ENCODE peak calls at places on chromosomes 4 and X, in five cellular contexts. One of them, this sample, is unnamed.

GRCh38 chrX:134753185-134754008 is 95.1 kb upstream of the PLAC1 start:
- DNase-seq in adipocyte: peak; percentile 49
- DNase-seq in H7: no peak
- DNase-seq in astrocyte of the spinal cord: peak; percentile 50
- DNase-seq in LNCaP clone FGC: no peak
- DNase-seq in this sample: no peak

GRCh38 chr4:126938023-126938422 is 694.7 kb upstream of the INTU start:
- DNase-seq in LNCaP clone FGC: no peak
- DNase-seq in adipocyte: no peak
- DNase-seq in H7: no peak
- DNase-seq in astrocyte of the spinal cord: no peak
- DNase-seq in this sample: no peak

GRCh38 chr4:91961504-91961903 is 342.3 kb upstream of the GRID2 start:
- DNase-seq in astrocyte of the spinal cord: peak; percentile 22
- DNase-seq in H7: no peak
- DNase-seq in LNCaP clone FGC: no peak
- DNase-seq in adipocyte: peak; percentile 44
- DNase-seq in this sample: no peak

GRCh38 chrX:40845331-40845911 is 110.1 kb upstream of the MED14 start:
- DNase-seq in astrocyte of the spinal cord: peak; percentile 94
- DNase-seq in adipocyte: peak; percentile 83
- DNase-seq in LNCaP clone FGC: no peak
- DNase-seq in H7: peak; percentile 56
- DNase-seq in this sample: peak; percentile 30

GRCh38 chr4:159428975-159429692 is 326.3 kb downstream of the RAPGEF2 start:
- DNase-seq in LNCaP clone FGC: no peak
- DNase-seq in H7: no peak
- DNase-seq in adipocyte: no peak
- DNase-seq in astrocyte of the spinal cord: no peak
- DNase-seq in this sample: no peak

GRCh38 chr4:71186566-71187398 is 152.0 kb upstream of the SLC4A4 start:
- DNase-seq in H7: peak; percentile 93
- DNase-seq in astrocyte of the spinal cord: peak; percentile 61
- DNase-seq in adipocyte: peak; percentile 91
- DNase-seq in LNCaP clone FGC: no peak
- DNase-seq in this sample: peak; percentile 79

GRCh38 chr4:88818650-88819470 is 121.2 kb upstream of the NAP1L5 start:
- DNase-seq in H7: peak; percentile 8
- DNase-seq in LNCaP clone FGC: peak; percentile 92
- DNase-seq in adipocyte: peak; percentile 60
- DNase-seq in astrocyte of the spinal cord: peak; percentile 63
- DNase-seq in this sample: peak; percentile 59

GRCh38 chrX:120517936-120518335 is 42.8 kb downstream of the CUL4B start:
- DNase-seq in H7: no peak
- DNase-seq in adipocyte: peak; percentile 63
- DNase-seq in LNCaP clone FGC: no peak
- DNase-seq in astrocyte of the spinal cord: peak; percentile 71
- DNase-seq in this sample: no peak

GRCh38 chr4:149884046-149884445 is 68.4 kb upstream of the IQCM start:
- DNase-seq in astrocyte of the spinal cord: no peak
- DNase-seq in adipocyte: peak; percentile 59
- DNase-seq in H7: no peak
- DNase-seq in LNCaP clone FGC: no peak
- DNase-seq in this sample: peak; percentile 6

GRCh38 chr4:98289375-98289774 is 28.2 kb downstream of the RAP1GDS1 start:
- DNase-seq in astrocyte of the spinal cord: no peak
- DNase-seq in adipocyte: peak; percentile 17
- DNase-seq in LNCaP clone FGC: no peak
- DNase-seq in H7: no peak
- DNase-seq in this sample: no peak

GRCh38 chr4:88629826-88630225 is 37.5 kb downstream of the HERC3 start:
- DNase-seq in LNCaP clone FGC: no peak
- DNase-seq in astrocyte of the spinal cord: peak; percentile 37
- DNase-seq in H7: no peak
- DNase-seq in adipocyte: peak; percentile 58
- DNase-seq in this sample: no peak

GRCh38 chrX:30653415-30654131 is at the start of gene GK:
- DNase-seq in H7: peak; percentile 47
- DNase-seq in adipocyte: peak; percentile 27
- DNase-seq in astrocyte of the spinal cord: no peak
- DNase-seq in LNCaP clone FGC: no peak
- DNase-seq in this sample: no peak

GRCh38 chrX:150503898-150504219 is 64.6 kb upstream of the MTM1 start:
- DNase-seq in adipocyte: no peak
- DNase-seq in astrocyte of the spinal cord: no peak
- DNase-seq in H7: no peak
- DNase-seq in LNCaP clone FGC: no peak
- DNase-seq in this sample: peak; percentile 71

GRCh38 chr4:3075652-3075981 is 1.1 kb downstream of the HTT start:
- DNase-seq in adipocyte: no peak
- DNase-seq in astrocyte of the spinal cord: no peak
- DNase-seq in H7: no peak
- DNase-seq in LNCaP clone FGC: no peak
- DNase-seq in this sample: no peak

GRCh38 chr4:3079694-3080123 is 5.2 kb downstream of the HTT start:
- DNase-seq in LNCaP clone FGC: no peak
- DNase-seq in astrocyte of the spinal cord: no peak
- DNase-seq in adipocyte: no peak
- DNase-seq in H7: no peak
- DNase-seq in this sample: no peak

GRCh38 chr4:3074846-3075651 is 568 bp downstream of the HTT start:
- DNase-seq in adipocyte: peak; percentile 88
- DNase-seq in astrocyte of the spinal cord: peak; percentile 71
- DNase-seq in LNCaP clone FGC: no peak
- DNase-seq in H7: peak; percentile 90
- DNase-seq in this sample: peak; percentile 48

GRCh38 chr4:3074078-3074845 is at the start of the genes HTT and HTT-AS:
- DNase-seq in astrocyte of the spinal cord: peak; percentile 96
- DNase-seq in adipocyte: peak; percentile 96
- DNase-seq in H7: peak; percentile 99
- DNase-seq in LNCaP clone FGC: peak; percentile 81
- DNase-seq in this sample: peak; percentile 98

DNA sequence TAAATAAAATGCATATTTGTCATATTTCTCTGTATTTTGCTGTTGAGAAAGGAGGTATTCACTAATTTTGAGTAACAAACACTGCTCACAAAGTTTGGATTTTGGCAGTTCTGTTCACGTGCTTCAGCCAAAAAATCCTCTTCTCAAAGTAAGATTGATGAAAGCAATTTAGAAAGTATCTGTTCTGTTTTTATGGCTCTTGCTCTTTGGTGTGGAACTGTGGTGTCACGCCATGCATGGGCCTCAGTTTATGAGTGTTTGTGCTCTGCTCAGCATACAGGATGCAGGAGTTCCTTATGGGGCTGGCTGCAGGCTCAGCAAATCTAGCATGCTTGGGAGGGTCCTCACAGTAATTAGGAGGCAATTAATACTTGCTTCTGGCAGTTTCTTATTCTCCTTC is 3.3 kb downstream of the HTT start:
- DNase-seq in H7: no peak
- DNase-seq in astrocyte of the spinal cord: no peak
- DNase-seq in adipocyte: no peak
- DNase-seq in LNCaP clone FGC: no peak
- DNase-seq in this sample: no peak
- H3K4me3 ChIP-seq in H7: no peak overlapping the region
- H3K4me3 ChIP-seq in astrocyte of the spinal cord: no peak overlapping the region
- H3K4me3 ChIP-seq in adipocyte: no peak overlapping the region
- H3K4me3 ChIP-seq in LNCaP clone FGC: no peak overlapping the region
- H3K4me3 ChIP-seq in this sample: no peak overlapping the region

GRCh38 chrX:65586491-65586890 is 51.9 kb upstream of the LAS1L start:
- DNase-seq in astrocyte of the spinal cord: peak; percentile 41
- DNase-seq in H7: no peak
- DNase-seq in adipocyte: no peak
- DNase-seq in LNCaP clone FGC: no peak
- DNase-seq in this sample: no peak

GRCh38 chrX:65588795-65589194 is 54.2 kb upstream of the LAS1L start:
- DNase-seq in adipocyte: no peak
- DNase-seq in H7: no peak
- DNase-seq in astrocyte of the spinal cord: no peak
- DNase-seq in LNCaP clone FGC: no peak
- DNase-seq in this sample: no peak

GRCh38 chrX:65591206-65591605 is 56.6 kb upstream of the LAS1L start:
- DNase-seq in astrocyte of the spinal cord: no peak
- DNase-seq in H7: no peak
- DNase-seq in adipocyte: no peak
- DNase-seq in LNCaP clone FGC: no peak
- DNase-seq in this sample: no peak

GRCh38 chrX:65589304-65589703 is 54.7 kb upstream of the LAS1L start:
- DNase-seq in astrocyte of the spinal cord: no peak
- DNase-seq in adipocyte: no peak
- DNase-seq in H7: no peak
- DNase-seq in LNCaP clone FGC: no peak
- DNase-seq in this sample: no peak

DNA sequence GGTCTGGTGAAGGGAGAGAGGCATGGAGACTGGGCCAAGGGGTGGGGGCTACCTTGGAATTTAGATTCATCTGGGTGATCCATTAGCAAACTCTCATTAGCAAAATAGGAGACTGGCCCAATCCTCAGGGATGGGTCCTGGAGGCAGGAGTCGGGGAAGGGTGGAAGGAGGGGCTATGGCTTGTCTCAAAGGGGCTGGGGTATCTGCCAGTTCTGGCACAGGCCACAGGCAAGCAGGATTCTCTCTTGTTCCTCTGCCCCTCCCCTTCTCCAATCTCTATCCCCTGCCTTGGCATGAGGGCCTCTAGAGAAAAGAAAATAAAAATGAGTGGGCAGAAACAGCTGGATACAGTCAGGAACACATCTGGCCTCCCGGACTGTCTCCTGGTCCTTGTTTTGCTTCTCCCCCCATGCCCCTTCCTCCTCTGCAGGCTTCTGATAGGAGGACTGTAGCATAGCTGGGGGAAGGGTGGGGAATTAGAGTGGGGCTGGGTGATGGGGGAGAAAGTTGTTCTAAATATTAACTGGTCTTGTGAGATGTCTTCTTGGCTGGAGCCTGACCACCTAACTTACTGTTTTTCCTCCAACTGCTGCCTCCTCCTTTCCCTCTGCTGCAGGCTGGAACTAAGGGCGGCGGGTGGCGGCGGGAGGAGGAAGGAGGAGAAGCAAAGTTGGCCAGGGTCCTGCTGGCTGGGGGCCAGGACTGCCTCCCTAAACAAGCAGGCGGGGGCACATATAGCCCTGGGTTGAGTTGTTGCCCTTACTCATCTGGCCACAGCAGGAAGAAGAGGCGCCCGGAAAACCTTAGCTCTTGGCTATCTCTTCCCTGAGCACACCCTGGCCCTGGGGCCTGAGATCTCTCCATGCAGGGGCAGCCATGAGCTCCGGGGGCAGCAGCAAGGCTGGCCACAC is 53.3 kb upstream of the LAS1L start:
- DNase-seq in LNCaP clone FGC: no peak
- DNase-seq in adipocyte: peak; percentile 59
- DNase-seq in H7: peak; percentile 24
- DNase-seq in astrocyte of the spinal cord: peak; percentile 58
- DNase-seq in this sample: peak; percentile 57
- H3K4me3 ChIP-seq in LNCaP clone FGC: no peak overlapping the region
- H3K4me3 ChIP-seq in adipocyte: peak overlapping the region; percentile 54
- H3K4me3 ChIP-seq in H7: no peak overlapping the region
- H3K4me3 ChIP-seq in astrocyte of the spinal cord: no peak overlapping the region
- H3K4me3 ChIP-seq in this sample: no peak overlapping the region

DNA sequence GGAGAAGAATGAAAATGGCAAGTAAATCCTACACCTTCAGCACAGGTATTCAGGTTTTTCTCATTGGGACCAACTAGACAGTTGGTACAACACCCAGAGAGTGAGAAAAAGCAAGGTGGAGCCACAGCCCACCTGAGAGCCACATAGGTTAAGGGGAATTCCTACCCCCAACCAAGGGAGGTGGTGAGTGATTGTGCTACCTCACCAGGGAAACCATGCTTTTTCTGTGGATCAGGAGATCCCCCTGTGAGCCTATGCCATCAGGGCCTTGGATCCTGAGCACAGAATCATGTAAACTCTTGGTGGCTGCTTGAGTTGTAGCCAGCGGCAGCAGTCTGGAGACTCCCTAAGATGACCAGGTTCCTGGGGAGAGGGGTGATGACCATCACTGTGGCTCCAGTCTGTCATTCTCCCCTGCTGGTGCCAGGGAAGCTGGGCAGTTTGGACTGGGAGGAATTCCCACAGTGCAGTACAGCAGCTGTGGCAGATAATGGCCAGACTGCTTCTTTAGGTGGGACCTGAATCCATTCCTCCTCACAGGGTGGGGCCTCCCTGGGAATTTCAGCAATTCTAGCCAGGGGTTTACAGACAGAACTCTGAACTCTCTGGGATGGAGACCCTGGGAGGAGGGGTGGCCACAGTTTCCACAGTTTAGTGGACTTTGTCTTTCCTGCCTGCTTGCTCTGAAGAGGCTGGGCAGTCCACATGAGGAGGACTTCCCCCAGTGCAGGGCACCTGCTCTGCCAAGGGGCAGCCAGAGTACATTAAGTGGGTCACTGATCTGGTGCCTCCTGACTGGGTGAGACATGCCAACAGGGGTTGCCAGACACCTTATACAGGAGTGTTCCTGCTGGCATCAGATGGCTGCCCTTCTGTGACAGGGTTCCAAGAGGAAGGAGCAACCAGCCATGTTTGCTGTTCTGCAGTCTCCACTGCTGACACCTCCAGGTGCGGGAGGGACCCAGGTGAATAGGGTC is 43.2 kb downstream of the PARM1 start:
- DNase-seq in astrocyte of the spinal cord: no peak
- DNase-seq in adipocyte: no peak
- DNase-seq in H7: no peak
- DNase-seq in LNCaP clone FGC: no peak
- DNase-seq in this sample: no peak
- H3K4me3 ChIP-seq in astrocyte of the spinal cord: no peak overlapping the region
- H3K4me3 ChIP-seq in adipocyte: no peak overlapping the region
- H3K4me3 ChIP-seq in H7: no peak overlapping the region
- H3K4me3 ChIP-seq in LNCaP clone FGC: no peak overlapping the region
- H3K4me3 ChIP-seq in this sample: no peak overlapping the region

GRCh38 chr4:25552580-25553271 is 102.9 kb upstream of the SLC34A2 start:
- DNase-seq in astrocyte of the spinal cord: no peak
- DNase-seq in adipocyte: no peak
- DNase-seq in H7: no peak
- DNase-seq in LNCaP clone FGC: peak; percentile 62
- DNase-seq in this sample: peak; percentile 81
- H3K4me3 ChIP-seq in astrocyte of the spinal cord: no peak overlapping the region
- H3K4me3 ChIP-seq in adipocyte: no peak overlapping the region
- H3K4me3 ChIP-seq in H7: no peak overlapping the region
- H3K4me3 ChIP-seq in LNCaP clone FGC: no peak overlapping the region
- H3K4me3 ChIP-seq in this sample: no peak overlapping the region

DNA sequence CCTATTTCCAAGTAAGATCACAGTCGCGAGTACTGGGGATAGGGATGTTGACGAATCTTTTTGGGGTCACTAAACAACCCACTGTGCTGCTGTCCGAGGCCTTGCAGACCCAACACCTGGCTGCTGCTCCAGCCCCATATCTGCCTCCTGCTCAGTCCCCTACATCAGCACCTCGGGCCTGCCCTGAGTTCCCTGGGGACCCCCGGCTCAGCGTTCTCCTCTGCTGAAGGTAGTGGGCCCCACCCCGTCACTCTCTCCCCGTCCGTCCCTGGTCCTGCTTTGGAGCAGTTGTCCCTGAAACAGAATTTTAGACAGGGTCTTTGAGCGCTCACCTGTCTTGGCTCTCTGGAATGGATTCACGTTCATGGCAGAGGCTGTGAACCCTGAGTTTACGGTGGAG is 202.4 kb upstream of the PSAPL1 start:
- DNase-seq in adipocyte: no peak
- DNase-seq in LNCaP clone FGC: no peak
- DNase-seq in astrocyte of the spinal cord: no peak
- DNase-seq in H7: no peak
- DNase-seq in this sample: no peak
- H3K4me3 ChIP-seq in adipocyte: no peak overlapping the region
- H3K4me3 ChIP-seq in LNCaP clone FGC: no peak overlapping the region
- H3K4me3 ChIP-seq in astrocyte of the spinal cord: no peak overlapping the region
- H3K4me3 ChIP-seq in H7: no peak overlapping the region
- H3K4me3 ChIP-seq in this sample: no peak overlapping the region

This sample was measured in body of pancreas.